ENCODE peak calls at places on chromosome 17, in eight cellular contexts. S is WTC11, V is lower leg skin, E is bronchial epithelial cell, C is Calu3, J is uterus, I is left lung, N is cardiac fibroblast. Z is an unnamed sample.

GRCh38 chr17:28953444-28954118 is 2.3 kb upstream of the PHF12 start:
- DNase-seq in S (peak), V (peak), E (peak), C (peak), J (peak), I (no peak), N (peak), Z (peak)

GRCh38 chr17:4520060-4520880 is 21.6 kb downstream of the SPNS2 start:
- DNase-seq in S (no peak), V (no peak), E (no peak), C (no peak), J (no peak), I (no peak), N (no peak), Z (no peak)

GRCh38 chr17:73749337-73749807 is 105.1 kb upstream of the SDK2 start:
- DNase-seq in S (no peak), V (no peak), E (peak), C (no peak), J (no peak), I (no peak), N (no peak), Z (no peak)

GRCh38 chr17:37430051-37430591 is 23.4 kb downstream of the TADA2A start:
- DNase-seq in S (no peak), V (no peak), E (peak), C (no peak), J (no peak), I (no peak), N (peak), Z (peak)

GRCh38 chr17:65783845-65784334 is 222.4 kb upstream of the AXIN2 start:
- DNase-seq in S (no peak), V (no peak), E (peak), C (peak), J (no peak), I (no peak), N (peak), Z (no peak)

GRCh38 chr17:76485569-76485968 is 15.7 kb downstream of the RHBDF2 start:
- DNase-seq in S (no peak), V (peak), E (no peak), C (no peak), J (no peak), I (no peak), N (peak), Z (no peak)

GRCh38 chr17:1647802-1648581 is 1.7 kb downstream of the RILP start:
- DNase-seq in S (peak), V (no peak), E (peak), C (no peak), J (no peak), I (peak), N (peak), Z (no peak)

GRCh38 chr17:39652635-39653315 is 12.4 kb upstream of the TCAP start:
- DNase-seq in S (peak), V (no peak), E (no peak), C (no peak), J (no peak), I (no peak), N (no peak), Z (no peak)

GRCh38 chr17:57881143-57881542 is 31.3 kb upstream of the MRPS23 start:
- DNase-seq in S (no peak), V (no peak), E (no peak), C (no peak), J (no peak), I (peak), N (peak), Z (no peak)

GRCh38 chr17:57622886-57623433 is 122.1 kb downstream of the CCDC182 start:
- DNase-seq in S (no peak), V (no peak), E (peak), C (no peak), J (no peak), I (no peak), N (peak), Z (peak)

GRCh38 chr17:58172369-58173071 is 5.7 kb downstream of the OR4D2 start:
- DNase-seq in S (peak), V (no peak), E (peak), C (peak), J (no peak), I (no peak), N (peak), Z (peak)

GRCh38 chr17:51461578-51462004 is 201.2 kb downstream of the UTP18 start:
- DNase-seq in S (peak), V (no peak), E (peak), C (peak), J (no peak), I (peak), N (peak), Z (peak)

GRCh38 chr17:44314524-44314868 is 6.1 kb downstream of the RUNDC3A start:
- DNase-seq in S (no peak), V (no peak), E (no peak), C (no peak), J (no peak), I (no peak), N (no peak), Z (peak)

GRCh38 chr17:30363715-30364202 is 15.0 kb upstream of the CPD start:
- DNase-seq in S (no peak), V (no peak), E (peak), C (peak), J (no peak), I (no peak), N (peak), Z (peak)

GRCh38 chr17:4362141-4362540 is 4.3 kb downstream of the UBE2G1 start:
- DNase-seq in S (peak), V (no peak), E (no peak), C (no peak), J (no peak), I (no peak), N (peak), Z (no peak)

GRCh38 chr17:36918260-36918691 is 19.0 kb upstream of the LHX1 start:
- DNase-seq in S (no peak), V (no peak), E (peak), C (no peak), J (no peak), I (no peak), N (no peak), Z (no peak)

GRCh38 chr17:38673714-38674012 is 1.1 kb downstream of the EPOP start:
- DNase-seq in S (peak), V (no peak), E (no peak), C (no peak), J (peak), I (no peak), N (no peak), Z (no peak)

GRCh38 chr17:16243811-16244567 is 27.0 kb downstream of the PIGL start:
- DNase-seq in S (no peak), V (no peak), E (no peak), C (no peak), J (no peak), I (no peak), N (no peak), Z (no peak)

GRCh38 chr17:4004517-4005295 is 40.5 kb upstream of the ATP2A3 start:
- DNase-seq in S (peak), V (no peak), E (peak), C (peak), J (peak), I (peak), N (peak), Z (peak)

GRCh38 chr17:62179525-62180161 is 114.6 kb upstream of the MED13 start:
- DNase-seq in S (no peak), V (no peak), E (peak), C (peak), J (no peak), I (no peak), N (peak), Z (no peak)

GRCh38 chr17:61534414-61534813 is 56.6 kb downstream of the NACA2 start:
- DNase-seq in S (no peak), V (no peak), E (no peak), C (no peak), J (no peak), I (no peak), N (no peak), Z (no peak)

GRCh38 chr17:39863918-39864746 is at the start of gene IKZF3:
- DNase-seq in S (peak), V (peak), E (peak), C (peak), J (peak), I (peak), N (peak), Z (peak)

GRCh38 chr17:77681820-77682219 is 276.7 kb upstream of the TNRC6C start:
- DNase-seq in S (no peak), V (no peak), E (no peak), C (no peak), J (peak), I (no peak), N (no peak), Z (no peak)

GRCh38 chr17:45579529-45580495 is 89.3 kb upstream of the PLEKHM1 start:
- DNase-seq in S (no peak), V (no peak), E (no peak), C (no peak), J (no peak), I (no peak), N (no peak), Z (no peak)

GRCh38 chr17:67995568-67996191 is 589 bp downstream of the C17orf58 start:
- DNase-seq in S (peak), V (no peak), E (no peak), C (no peak), J (peak), I (no peak), N (no peak), Z (peak)

GRCh38 chr17:68613739-68614298 is 12.7 kb upstream of the FAM20A start:
- DNase-seq in S (peak), V (no peak), E (peak), C (peak), J (no peak), I (no peak), N (peak), Z (peak)

GRCh38 chr17:46167826-46168569 is 25.2 kb downstream of the KANSL1 start:
- DNase-seq in S (no peak), V (no peak), E (peak), C (no peak), J (no peak), I (no peak), N (peak), Z (no peak)

GRCh38 chr17:81858170-81858966 is 2.0 kb downstream of the P4HB start:
- DNase-seq in S (no peak), V (no peak), E (no peak), C (no peak), J (no peak), I (no peak), N (no peak), Z (no peak)

GRCh38 chr17:64223931-64224657 is 39.0 kb downstream of the TEX2 start:
- DNase-seq in S (no peak), V (no peak), E (no peak), C (no peak), J (no peak), I (no peak), N (no peak), Z (no peak)

GRCh38 chr17:4881761-4882555 is 17.4 kb upstream of the C17orf107 start:
- DNase-seq in S (peak), V (no peak), E (peak), C (peak), J (no peak), I (peak), N (peak), Z (peak)

GRCh38 chr17:75864448-75864871 is 9.3 kb upstream of the WBP2 start:
- DNase-seq in S (no peak), V (peak), E (peak), C (no peak), J (peak), I (no peak), N (peak), Z (peak)

GRCh38 chr17:33560871-33561270 is 267.8 kb upstream of the ASIC2 start:
- DNase-seq in S (no peak), V (no peak), E (no peak), C (no peak), J (no peak), I (no peak), N (no peak), Z (no peak)

GRCh38 chr17:33560165-33560564 is 267.1 kb upstream of the ASIC2 start:
- DNase-seq in S (no peak), V (no peak), E (peak), C (peak), J (no peak), I (no peak), N (peak), Z (no peak)

GRCh38 chr17:33564146-33564545 is 271.1 kb upstream of the ASIC2 start:
- DNase-seq in S (no peak), V (no peak), E (no peak), C (no peak), J (no peak), I (no peak), N (no peak), Z (no peak)

GRCh38 chr17:33561935-33562334 is 268.8 kb upstream of the ASIC2 start:
- DNase-seq in S (no peak), V (no peak), E (no peak), C (no peak), J (no peak), I (no peak), N (no peak), Z (no peak)

DNA sequence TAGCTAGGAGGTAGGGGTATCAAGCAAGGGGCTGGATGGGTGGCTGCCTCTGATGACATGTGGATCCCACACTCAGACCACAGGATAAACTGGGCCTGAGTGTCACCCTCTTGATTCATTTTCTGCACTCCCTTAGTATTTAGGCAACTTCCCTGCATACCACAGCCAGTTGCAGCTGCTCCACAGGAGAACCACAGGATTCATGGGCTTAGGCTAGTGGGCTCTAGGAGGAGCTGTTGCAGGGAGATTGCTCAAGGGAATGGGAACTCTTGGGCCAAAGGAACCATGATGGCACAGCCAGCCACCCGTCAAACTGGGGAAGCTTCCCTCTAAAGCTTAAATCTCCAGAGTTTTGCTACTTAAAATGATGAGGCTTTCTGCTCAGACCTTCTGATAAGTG is 269.7 kb upstream of the ASIC2 start:
- DNase-seq in S (peak), V (no peak), E (no peak), C (no peak), J (no peak), I (no peak), N (no peak), Z (no peak)
- TF ChIP-seq CTCF in S (no peak), V (no peak), E (no peak), C (no peak), J (no peak), I (no peak), N (no peak), Z (no peak)

GRCh38 chr17:49843774-49844350 is 4.0 kb downstream of the TAC4 start:
- DNase-seq in S (peak), V (no peak), E (no peak), C (peak), J (no peak), I (no peak), N (peak), Z (no peak)
- TF ChIP-seq CTCF in S (peak), V (no peak), E (peak), C (peak), J (no peak), I (no peak), N (peak), Z (peak)

GRCh38 chr17:41907185-41907556 is 11.6 kb downstream of the ACLY start:
- DNase-seq in S (no peak), V (no peak), E (no peak), C (no peak), J (peak), I (no peak), N (peak), Z (no peak)

GRCh38 chr17:41907633-41908539 is 10.9 kb downstream of the ACLY start:
- DNase-seq in S (no peak), V (no peak), E (no peak), C (peak), J (no peak), I (no peak), N (peak), Z (no peak)

GRCh38 chr17:41905172-41905571 is 13.6 kb downstream of the ACLY start:
- DNase-seq in S (no peak), V (no peak), E (no peak), C (no peak), J (no peak), I (no peak), N (no peak), Z (no peak)

GRCh38 chr17:41904242-41904841 is 14.4 kb downstream of the ACLY start:
- DNase-seq in S (no peak), V (no peak), E (no peak), C (no peak), J (no peak), I (no peak), N (no peak), Z (no peak)

GRCh38 chr17:41906465-41907184 is 12.1 kb downstream of the ACLY start:
- DNase-seq in S (no peak), V (no peak), E (no peak), C (no peak), J (peak), I (no peak), N (no peak), Z (no peak)
- TF ChIP-seq CTCF in S (no peak), V (no peak), E (no peak), C (no peak), J (no peak), I (no peak), N (no peak), Z (no peak)

GRCh38 chr17:27914382-27914781 is 21.2 kb upstream of the LYRM9 start:
- DNase-seq in S (no peak), V (no peak), E (no peak), C (no peak), J (no peak), I (no peak), N (no peak), Z (no peak)
- TF ChIP-seq CTCF in S (no peak), V (no peak), E (no peak), C (no peak), J (no peak), I (no peak), N (no peak), Z (no peak)

GRCh38 chr17:74780443-74781238 is 4.5 kb upstream of the NAT9 start:
- DNase-seq in S (peak), V (no peak), E (no peak), C (peak), J (no peak), I (no peak), N (no peak), Z (no peak)
- TF ChIP-seq CTCF in S (no peak), V (no peak), E (peak), C (no peak), J (no peak), I (no peak), N (no peak), Z (no peak)